ENCODE peak calls at places on chromosomes 11 and 22, in seven cellular contexts. One of them, this sample, is unnamed.

GRCh38 chr22:46432164-46433068 is 96.9 kb downstream of the TRMU start:
- DNase-seq in left ventricle myocardium inferior: no peak
- DNase-seq in heart left ventricle: no peak
- DNase-seq in CD4-positive, CD25-positive, alpha-beta regulatory T cell: peak; percentile 10
- DNase-seq in CD8-positive, alpha-beta memory T cell: peak; percentile 43
- DNase-seq in testis: no peak
- DNase-seq in suprapubic skin: no peak
- DNase-seq in this sample: no peak

GRCh38 chr11:62921573-62922188 is 518 bp upstream of the CHRM1 start:
- DNase-seq in left ventricle myocardium inferior: no peak
- DNase-seq in heart left ventricle: no peak
- DNase-seq in CD4-positive, CD25-positive, alpha-beta regulatory T cell: no peak
- DNase-seq in CD8-positive, alpha-beta memory T cell: no peak
- DNase-seq in testis: no peak
- DNase-seq in suprapubic skin: no peak
- DNase-seq in this sample: no peak

GRCh38 chr22:45321827-45322226 is 12.1 kb downstream of the FAM118A start:
- DNase-seq in left ventricle myocardium inferior: no peak
- DNase-seq in heart left ventricle: no peak
- DNase-seq in CD4-positive, CD25-positive, alpha-beta regulatory T cell: no peak
- DNase-seq in CD8-positive, alpha-beta memory T cell: no peak
- DNase-seq in testis: no peak
- DNase-seq in suprapubic skin: no peak
- DNase-seq in this sample: no peak

GRCh38 chr11:64070301-64070656 is 34.5 kb downstream of the FLRT1 start:
- DNase-seq in left ventricle myocardium inferior: no peak
- DNase-seq in heart left ventricle: no peak
- DNase-seq in CD4-positive, CD25-positive, alpha-beta regulatory T cell: no peak
- DNase-seq in CD8-positive, alpha-beta memory T cell: no peak
- DNase-seq in testis: no peak
- DNase-seq in suprapubic skin: no peak
- DNase-seq in this sample: no peak

GRCh38 chr11:15590131-15590530 is 475.4 kb downstream of the INSC start:
- DNase-seq in left ventricle myocardium inferior: no peak
- DNase-seq in heart left ventricle: no peak
- DNase-seq in CD4-positive, CD25-positive, alpha-beta regulatory T cell: no peak
- DNase-seq in CD8-positive, alpha-beta memory T cell: no peak
- DNase-seq in testis: no peak
- DNase-seq in suprapubic skin: no peak
- DNase-seq in this sample: no peak

GRCh38 chr11:27204527-27204926 is 158.5 kb downstream of the CCDC34 start:
- DNase-seq in left ventricle myocardium inferior: no peak
- DNase-seq in heart left ventricle: no peak
- DNase-seq in CD4-positive, CD25-positive, alpha-beta regulatory T cell: no peak
- DNase-seq in CD8-positive, alpha-beta memory T cell: no peak
- DNase-seq in testis: peak; percentile 42
- DNase-seq in suprapubic skin: no peak
- DNase-seq in this sample: no peak

GRCh38 chr11:61587541-61587941 is 6.7 kb upstream of the SYT7 start:
- DNase-seq in left ventricle myocardium inferior: peak; percentile 70
- DNase-seq in heart left ventricle: peak; percentile 72
- DNase-seq in CD4-positive, CD25-positive, alpha-beta regulatory T cell: peak; percentile 13
- DNase-seq in CD8-positive, alpha-beta memory T cell: peak; percentile 20
- DNase-seq in testis: peak; percentile 52
- DNase-seq in suprapubic skin: no peak
- DNase-seq in this sample: no peak

GRCh38 chr22:35761037-35761436 is 43.4 kb downstream of the APOL5 start:
- DNase-seq in left ventricle myocardium inferior: no peak
- DNase-seq in heart left ventricle: no peak
- DNase-seq in CD4-positive, CD25-positive, alpha-beta regulatory T cell: no peak
- DNase-seq in CD8-positive, alpha-beta memory T cell: no peak
- DNase-seq in testis: no peak
- DNase-seq in suprapubic skin: no peak
- DNase-seq in this sample: no peak

GRCh38 chr11:76793834-76794291 is 10.7 kb downstream of the TSKU start:
- DNase-seq in left ventricle myocardium inferior: no peak
- DNase-seq in heart left ventricle: peak; percentile 12
- DNase-seq in CD4-positive, CD25-positive, alpha-beta regulatory T cell: no peak
- DNase-seq in CD8-positive, alpha-beta memory T cell: no peak
- DNase-seq in testis: no peak
- DNase-seq in suprapubic skin: no peak
- DNase-seq in this sample: no peak

DNA sequence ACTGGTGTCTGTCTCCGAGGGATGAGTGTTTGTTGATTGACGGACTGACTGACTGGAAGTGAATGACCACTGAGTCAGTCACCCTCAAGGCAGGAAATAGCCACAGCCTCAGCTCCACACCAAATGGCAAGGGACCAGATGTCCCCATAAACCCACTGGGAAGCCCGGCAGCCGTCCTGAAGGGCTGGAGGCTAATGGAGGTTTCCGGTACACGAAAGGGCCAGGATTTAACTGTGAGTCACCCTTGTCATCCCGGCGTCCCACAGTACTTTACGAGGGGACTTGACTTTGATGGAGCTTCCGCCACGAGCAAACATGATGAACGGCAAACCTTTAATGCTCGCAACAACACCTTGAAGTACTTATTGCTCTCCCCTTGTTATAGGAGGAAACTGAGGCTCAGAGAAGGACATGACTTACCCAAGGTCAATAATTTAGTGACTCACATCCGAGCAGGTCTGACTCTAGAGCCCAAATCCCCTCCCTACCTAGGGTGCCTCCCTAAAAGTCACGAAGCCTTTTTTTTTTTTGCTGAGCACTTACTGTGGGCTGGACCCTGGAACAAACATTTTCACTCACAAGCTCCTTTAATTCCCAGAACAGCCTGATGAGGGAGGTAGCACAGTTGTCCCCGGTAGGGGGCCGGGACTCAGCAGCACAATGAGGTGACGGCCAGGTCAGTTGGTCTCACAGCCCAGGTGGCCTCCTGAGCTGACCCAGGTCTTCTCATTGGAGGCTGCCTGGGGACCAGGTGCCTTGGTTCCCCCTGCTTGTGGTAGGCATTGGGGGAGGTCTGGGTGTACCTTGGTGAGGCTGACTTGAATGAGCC is 25.2 kb upstream of the GCAT start:
- DNase-seq in left ventricle myocardium inferior: no peak
- DNase-seq in heart left ventricle: no peak
- DNase-seq in CD4-positive, CD25-positive, alpha-beta regulatory T cell: no peak
- DNase-seq in CD8-positive, alpha-beta memory T cell: no peak
- DNase-seq in testis: no peak
- DNase-seq in suprapubic skin: no peak
- DNase-seq in this sample: peak; percentile 78
- H3K4me1 ChIP-seq in left ventricle myocardium inferior: peaks cover 25% of the 10 kb centered on the region
- H3K4me1 ChIP-seq in heart left ventricle: peaks cover 6% of the 10 kb centered on the region
- H3K4me1 ChIP-seq in CD4-positive, CD25-positive, alpha-beta regulatory T cell: no peaks in the 10 kb centered on the region
- H3K4me1 ChIP-seq in CD8-positive, alpha-beta memory T cell: no peaks in the 10 kb centered on the region
- H3K4me1 ChIP-seq in testis: no peaks in the 10 kb centered on the region
- H3K4me1 ChIP-seq in suprapubic skin: peaks cover 41% of the 10 kb centered on the region
- H3K4me1 ChIP-seq in this sample: peaks cover 40% of the 10 kb centered on the region

DNA sequence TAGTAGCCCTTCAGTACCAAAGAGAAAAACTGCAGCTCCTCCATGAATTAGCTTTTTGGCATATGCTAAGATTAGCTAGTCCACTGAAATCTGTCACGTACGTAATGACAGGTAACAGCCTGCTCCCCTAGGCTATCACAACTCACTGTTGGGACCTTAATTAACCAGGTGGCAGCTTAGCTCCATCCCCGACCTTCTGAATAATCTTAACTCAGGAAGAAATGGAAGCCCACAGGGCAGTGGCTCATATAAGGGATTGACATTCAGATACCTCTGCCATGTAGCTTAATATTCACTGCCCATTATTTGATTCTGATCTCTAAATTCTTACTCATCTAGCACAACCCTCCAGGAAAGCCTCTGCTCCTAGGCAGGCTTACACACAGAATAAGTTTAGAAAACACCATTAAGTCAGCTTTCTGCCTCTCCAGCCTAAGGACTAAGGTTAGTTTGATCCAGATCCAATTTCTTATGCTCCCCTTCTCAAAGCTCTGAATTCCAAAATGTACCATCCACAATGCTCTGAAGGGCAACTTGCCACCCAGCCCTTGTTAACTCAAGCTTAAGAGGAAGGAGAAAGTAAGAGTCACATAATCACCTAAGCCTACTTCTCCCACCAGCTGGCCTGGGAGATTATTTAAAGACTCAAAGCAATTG is 5.0 kb downstream of the HSPA8 start:
- DNase-seq in left ventricle myocardium inferior: no peak
- DNase-seq in heart left ventricle: no peak
- DNase-seq in CD4-positive, CD25-positive, alpha-beta regulatory T cell: no peak
- DNase-seq in CD8-positive, alpha-beta memory T cell: no peak
- DNase-seq in testis: no peak
- DNase-seq in suprapubic skin: no peak
- DNase-seq in this sample: no peak
- H3K4me1 ChIP-seq in left ventricle myocardium inferior: peaks cover 75% of the 10 kb centered on the region
- H3K4me1 ChIP-seq in heart left ventricle: peaks cover 48% of the 10 kb centered on the region
- H3K4me1 ChIP-seq in CD4-positive, CD25-positive, alpha-beta regulatory T cell: peaks cover 80% of the 10 kb centered on the region
- H3K4me1 ChIP-seq in CD8-positive, alpha-beta memory T cell: peaks cover 60% of the 10 kb centered on the region
- H3K4me1 ChIP-seq in testis: peaks cover 17% of the 10 kb centered on the region
- H3K4me1 ChIP-seq in suprapubic skin: peaks cover 49% of the 10 kb centered on the region
- H3K4me1 ChIP-seq in this sample: peaks cover 12% of the 10 kb centered on the region

GRCh38 chr11:66609951-66610617 is 6.3 kb upstream of the RBM14 start:
- DNase-seq in left ventricle myocardium inferior: no peak
- DNase-seq in heart left ventricle: no peak
- DNase-seq in CD4-positive, CD25-positive, alpha-beta regulatory T cell: no peak
- DNase-seq in CD8-positive, alpha-beta memory T cell: no peak
- DNase-seq in testis: peak; percentile 53
- DNase-seq in suprapubic skin: no peak
- DNase-seq in this sample: no peak
- H3K4me1 ChIP-seq in left ventricle myocardium inferior: peaks cover 16% of the 10 kb centered on the region
- H3K4me1 ChIP-seq in heart left ventricle: no peaks in the 10 kb centered on the region
- H3K4me1 ChIP-seq in CD4-positive, CD25-positive, alpha-beta regulatory T cell: peaks cover 4% of the 10 kb centered on the region
- H3K4me1 ChIP-seq in CD8-positive, alpha-beta memory T cell: no peaks in the 10 kb centered on the region
- H3K4me1 ChIP-seq in testis: peaks cover 29% of the 10 kb centered on the region
- H3K4me1 ChIP-seq in suprapubic skin: peaks cover 17% of the 10 kb centered on the region
- H3K4me1 ChIP-seq in this sample: peaks cover 11% of the 10 kb centered on the region

GRCh38 chr11:119337581-119338317 is 2.9 kb downstream of the C1QTNF5 start:
- DNase-seq in left ventricle myocardium inferior: no peak
- DNase-seq in heart left ventricle: no peak
- DNase-seq in CD4-positive, CD25-positive, alpha-beta regulatory T cell: no peak
- DNase-seq in CD8-positive, alpha-beta memory T cell: no peak
- DNase-seq in testis: no peak
- DNase-seq in suprapubic skin: no peak
- DNase-seq in this sample: peak; percentile 96

GRCh38 chr11:119336744-119337469 is 2.6 kb downstream of the RNF26 start:
- DNase-seq in left ventricle myocardium inferior: no peak
- DNase-seq in heart left ventricle: no peak
- DNase-seq in CD4-positive, CD25-positive, alpha-beta regulatory T cell: no peak
- DNase-seq in CD8-positive, alpha-beta memory T cell: no peak
- DNase-seq in testis: no peak
- DNase-seq in suprapubic skin: no peak
- DNase-seq in this sample: no peak

GRCh38 chr11:119335091-119335654 is 846 bp downstream of the RNF26 start:
- DNase-seq in left ventricle myocardium inferior: no peak
- DNase-seq in heart left ventricle: no peak
- DNase-seq in CD4-positive, CD25-positive, alpha-beta regulatory T cell: no peak
- DNase-seq in CD8-positive, alpha-beta memory T cell: no peak
- DNase-seq in testis: no peak
- DNase-seq in suprapubic skin: peak; percentile 70
- DNase-seq in this sample: no peak

GRCh38 chr11:119334173-119334930 is at the start of gene RNF26:
- DNase-seq in left ventricle myocardium inferior: peak; percentile 91
- DNase-seq in heart left ventricle: peak; percentile 96
- DNase-seq in CD4-positive, CD25-positive, alpha-beta regulatory T cell: peak; percentile 92
- DNase-seq in CD8-positive, alpha-beta memory T cell: peak; percentile 92
- DNase-seq in testis: peak; percentile 99
- DNase-seq in suprapubic skin: peak; percentile 98
- DNase-seq in this sample: peak; percentile 93

DNA sequence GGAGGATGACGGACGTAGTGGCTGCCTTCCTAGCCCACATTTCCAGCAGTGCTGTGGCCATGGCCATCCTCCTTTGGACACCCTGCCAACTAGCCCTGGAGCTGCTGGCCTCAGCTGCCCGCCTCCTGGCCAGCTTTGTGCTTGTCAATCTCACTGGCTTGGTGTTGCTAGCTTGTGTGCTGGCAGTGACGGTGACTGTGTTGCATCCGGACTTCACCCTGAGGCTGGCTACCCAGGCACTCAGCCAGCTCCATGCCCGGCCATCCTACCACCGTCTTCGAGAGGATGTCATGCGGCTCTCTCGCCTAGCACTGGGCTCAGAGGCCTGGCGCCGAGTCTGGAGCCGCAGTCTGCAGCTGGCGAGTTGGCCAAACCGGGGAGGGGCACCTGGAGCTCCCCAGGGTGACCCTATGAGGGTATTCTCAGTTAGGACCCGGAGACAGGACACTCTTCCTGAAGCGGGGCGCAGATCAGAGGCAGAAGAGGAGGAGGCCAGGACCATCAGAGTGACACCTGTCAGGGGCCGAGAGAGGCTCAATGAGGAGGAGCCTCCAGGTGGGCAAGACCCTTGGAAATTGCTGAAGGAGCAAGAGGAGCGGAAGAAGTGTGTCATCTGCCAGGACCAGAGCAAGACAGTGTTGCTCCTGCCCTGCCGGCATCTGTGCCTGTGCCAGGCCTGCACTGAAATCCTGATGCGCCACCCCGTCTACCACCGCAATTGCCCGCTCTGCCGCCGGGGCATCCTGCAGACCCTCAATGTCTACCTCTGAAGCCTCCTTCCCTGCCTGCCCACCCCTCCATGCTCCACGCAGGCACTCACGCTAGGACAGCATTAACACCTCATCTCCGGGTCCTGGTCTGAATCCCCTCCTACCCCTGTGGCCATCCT is 1.6 kb downstream of the RNF26 start:
- DNase-seq in left ventricle myocardium inferior: no peak
- DNase-seq in heart left ventricle: no peak
- DNase-seq in CD4-positive, CD25-positive, alpha-beta regulatory T cell: no peak
- DNase-seq in CD8-positive, alpha-beta memory T cell: no peak
- DNase-seq in testis: no peak
- DNase-seq in suprapubic skin: peak; percentile 65
- DNase-seq in this sample: no peak
- H3K4me1 ChIP-seq in left ventricle myocardium inferior: peaks cover 71% of the 10 kb centered on the region
- H3K4me1 ChIP-seq in heart left ventricle: peaks cover 29% of the 10 kb centered on the region
- H3K4me1 ChIP-seq in CD4-positive, CD25-positive, alpha-beta regulatory T cell: peaks cover 40% of the 10 kb centered on the region
- H3K4me1 ChIP-seq in CD8-positive, alpha-beta memory T cell: peaks cover 14% of the 10 kb centered on the region
- H3K4me1 ChIP-seq in testis: peaks cover 28% of the 10 kb centered on the region
- H3K4me1 ChIP-seq in suprapubic skin: peaks cover 47% of the 10 kb centered on the region
- H3K4me1 ChIP-seq in this sample: peaks cover 50% of the 10 kb centered on the region